ENCODE peak calls at places on chromosomes 6 and 20, in six cellular contexts. One of them, this sample, is unnamed.

GRCh38 chr6:37078814-37079213 is 73.4 kb downstream of the FGD2 start:
- DNase-seq in Right ventricle myocardium inferior: no peak
- DNase-seq in transverse colon: no peak
- DNase-seq in amniotic stem cell: no peak
- DNase-seq in Caki2: no peak
- DNase-seq in heart left ventricle: no peak
- DNase-seq in this sample: no peak

GRCh38 chr6:11323666-11324452 is 91.4 kb upstream of the NEDD9 start:
- DNase-seq in amniotic stem cell: no peak
- DNase-seq in Caki2: no peak
- DNase-seq in Right ventricle myocardium inferior: peak
- DNase-seq in transverse colon: no peak
- DNase-seq in heart left ventricle: no peak
- DNase-seq in this sample: peak

GRCh38 chr6:41132254-41132653 is 21.9 kb downstream of the TREML1 start:
- DNase-seq in transverse colon: no peak
- DNase-seq in Caki2: no peak
- DNase-seq in amniotic stem cell: no peak
- DNase-seq in Right ventricle myocardium inferior: no peak
- DNase-seq in heart left ventricle: no peak
- DNase-seq in this sample: no peak

GRCh38 chr6:22448311-22448711 is 121.1 kb upstream of the HDGFL1 start:
- DNase-seq in Caki2: peak
- DNase-seq in amniotic stem cell: peak
- DNase-seq in Right ventricle myocardium inferior: no peak
- DNase-seq in heart left ventricle: no peak
- DNase-seq in transverse colon: no peak
- DNase-seq in this sample: no peak

GRCh38 chr20:46963758-46964181 is 69.1 kb downstream of the EYA2 start:
- DNase-seq in Caki2: no peak
- DNase-seq in transverse colon: no peak
- DNase-seq in Right ventricle myocardium inferior: no peak
- DNase-seq in amniotic stem cell: no peak
- DNase-seq in heart left ventricle: no peak
- DNase-seq in this sample: no peak

GRCh38 chr6:16683524-16684194 is 77.6 kb downstream of the ATXN1 start:
- DNase-seq in Caki2: peak
- DNase-seq in heart left ventricle: no peak
- DNase-seq in Right ventricle myocardium inferior: no peak
- DNase-seq in transverse colon: peak
- DNase-seq in amniotic stem cell: peak
- DNase-seq in this sample: peak

GRCh38 chr6:157669747-157670216 is 153.3 kb upstream of the SNX9 start:
- DNase-seq in Caki2: no peak
- DNase-seq in heart left ventricle: peak
- DNase-seq in transverse colon: peak
- DNase-seq in amniotic stem cell: peak
- DNase-seq in Right ventricle myocardium inferior: peak
- DNase-seq in this sample: no peak

GRCh38 chr20:37534401-37535157 is 6.9 kb upstream of the BLCAP start:
- DNase-seq in Right ventricle myocardium inferior: no peak
- DNase-seq in transverse colon: peak
- DNase-seq in Caki2: peak
- DNase-seq in amniotic stem cell: peak
- DNase-seq in heart left ventricle: peak
- DNase-seq in this sample: no peak

GRCh38 chr6:163001341-163001740 is 273.6 kb downstream of the PACRG start:
- DNase-seq in Caki2: no peak
- DNase-seq in amniotic stem cell: no peak
- DNase-seq in heart left ventricle: no peak
- DNase-seq in Right ventricle myocardium inferior: no peak
- DNase-seq in transverse colon: no peak
- DNase-seq in this sample: no peak

GRCh38 chr6:37365791-37366190 is 12.0 kb downstream of the RNF8 start:
- DNase-seq in heart left ventricle: no peak
- DNase-seq in transverse colon: no peak
- DNase-seq in amniotic stem cell: no peak
- DNase-seq in Caki2: no peak
- DNase-seq in Right ventricle myocardium inferior: no peak
- DNase-seq in this sample: no peak

GRCh38 chr20:59207235-59207634 is 43.6 kb downstream of the ZNF831 start:
- DNase-seq in transverse colon: no peak
- DNase-seq in Caki2: no peak
- DNase-seq in Right ventricle myocardium inferior: no peak
- DNase-seq in amniotic stem cell: no peak
- DNase-seq in heart left ventricle: no peak
- DNase-seq in this sample: no peak

GRCh38 chr20:48350291-48350988 is 477.4 kb downstream of the PREX1 start:
- DNase-seq in Right ventricle myocardium inferior: no peak
- DNase-seq in transverse colon: no peak
- DNase-seq in Caki2: no peak
- DNase-seq in heart left ventricle: no peak
- DNase-seq in amniotic stem cell: no peak
- DNase-seq in this sample: peak

GRCh38 chr20:11389188-11389587 is 528.5 kb upstream of the BTBD3 start:
- DNase-seq in heart left ventricle: no peak
- DNase-seq in Caki2: no peak
- DNase-seq in transverse colon: no peak
- DNase-seq in amniotic stem cell: no peak
- DNase-seq in Right ventricle myocardium inferior: no peak
- DNase-seq in this sample: no peak

GRCh38 chr6:117615981-117616961 is 14.0 kb upstream of the GOPC start:
- DNase-seq in transverse colon: no peak
- DNase-seq in heart left ventricle: no peak
- DNase-seq in Right ventricle myocardium inferior: no peak
- DNase-seq in amniotic stem cell: no peak
- DNase-seq in Caki2: no peak
- DNase-seq in this sample: no peak

GRCh38 chr6:44670146-44670545 is 282.6 kb downstream of the CDC5L start:
- DNase-seq in heart left ventricle: no peak
- DNase-seq in amniotic stem cell: no peak
- DNase-seq in transverse colon: no peak
- DNase-seq in Caki2: no peak
- DNase-seq in Right ventricle myocardium inferior: no peak
- DNase-seq in this sample: no peak

GRCh38 chr6:149813351-149813750 is 50.8 kb downstream of the LRP11 start:
- DNase-seq in Right ventricle myocardium inferior: no peak
- DNase-seq in amniotic stem cell: no peak
- DNase-seq in transverse colon: no peak
- DNase-seq in heart left ventricle: no peak
- DNase-seq in Caki2: no peak
- DNase-seq in this sample: no peak

GRCh38 chr6:28188111-28188979 is 36.7 kb upstream of the ZSCAN9 start:
- DNase-seq in Right ventricle myocardium inferior: no peak
- DNase-seq in transverse colon: no peak
- DNase-seq in heart left ventricle: no peak
- DNase-seq in amniotic stem cell: no peak
- DNase-seq in Caki2: peak
- DNase-seq in this sample: no peak

GRCh38 chr20:40865095-40865494 is 163.5 kb upstream of the TOP1 start:
- DNase-seq in heart left ventricle: peak
- DNase-seq in transverse colon: no peak
- DNase-seq in amniotic stem cell: no peak
- DNase-seq in Right ventricle myocardium inferior: peak
- DNase-seq in Caki2: no peak
- DNase-seq in this sample: no peak

GRCh38 chr20:62246872-62247652 is 8.7 kb downstream of the OSBPL2 start:
- DNase-seq in Right ventricle myocardium inferior: peak
- DNase-seq in Caki2: no peak
- DNase-seq in transverse colon: no peak
- DNase-seq in heart left ventricle: no peak
- DNase-seq in amniotic stem cell: no peak
- DNase-seq in this sample: no peak

GRCh38 chr6:34301408-34301807 is 52.6 kb upstream of the SMIM29 start:
- DNase-seq in transverse colon: no peak
- DNase-seq in Right ventricle myocardium inferior: peak
- DNase-seq in Caki2: no peak
- DNase-seq in amniotic stem cell: no peak
- DNase-seq in heart left ventricle: peak
- DNase-seq in this sample: no peak

GRCh38 chr6:56450882-56451739 is 191.6 kb downstream of the DST start:
- DNase-seq in Right ventricle myocardium inferior: peak
- DNase-seq in amniotic stem cell: no peak
- DNase-seq in heart left ventricle: peak
- DNase-seq in transverse colon: peak
- DNase-seq in Caki2: no peak
- DNase-seq in this sample: no peak

GRCh38 chr6:3046295-3046694 is 22.0 kb upstream of the RIPK1 start:
- DNase-seq in heart left ventricle: no peak
- DNase-seq in amniotic stem cell: no peak
- DNase-seq in Caki2: no peak
- DNase-seq in Right ventricle myocardium inferior: no peak
- DNase-seq in transverse colon: no peak
- DNase-seq in this sample: no peak

GRCh38 chr20:62977613-62978558 is 25.4 kb downstream of the SLC17A9 start:
- DNase-seq in Caki2: peak
- DNase-seq in amniotic stem cell: no peak
- DNase-seq in heart left ventricle: no peak
- DNase-seq in Right ventricle myocardium inferior: no peak
- DNase-seq in transverse colon: peak
- DNase-seq in this sample: no peak

GRCh38 chr20:34525342-34525708 is 9.1 kb downstream of the DYNLRB1 start:
- DNase-seq in Right ventricle myocardium inferior: no peak
- DNase-seq in transverse colon: no peak
- DNase-seq in Caki2: no peak
- DNase-seq in heart left ventricle: no peak
- DNase-seq in amniotic stem cell: no peak
- DNase-seq in this sample: no peak

GRCh38 chr20:35601021-35601973 is 14.3 kb upstream of the SPAG4 start:
- DNase-seq in Caki2: no peak
- DNase-seq in amniotic stem cell: no peak
- DNase-seq in heart left ventricle: peak
- DNase-seq in Right ventricle myocardium inferior: peak
- DNase-seq in transverse colon: peak
- DNase-seq in this sample: peak

GRCh38 chr6:41488064-41488391 is 58.2 kb upstream of the FOXP4 start:
- DNase-seq in heart left ventricle: no peak
- DNase-seq in transverse colon: no peak
- DNase-seq in amniotic stem cell: no peak
- DNase-seq in Right ventricle myocardium inferior: no peak
- DNase-seq in Caki2: no peak
- DNase-seq in this sample: no peak

GRCh38 chr6:143675946-143676345 is 1.8 kb upstream of the PHACTR2 start:
- DNase-seq in amniotic stem cell: peak
- DNase-seq in Right ventricle myocardium inferior: no peak
- DNase-seq in transverse colon: no peak
- DNase-seq in Caki2: no peak
- DNase-seq in heart left ventricle: no peak
- DNase-seq in this sample: no peak

GRCh38 chr20:64216036-64216435 is 39.5 kb upstream of the PCMTD2 start:
- DNase-seq in Right ventricle myocardium inferior: no peak
- DNase-seq in Caki2: no peak
- DNase-seq in amniotic stem cell: no peak
- DNase-seq in heart left ventricle: peak
- DNase-seq in transverse colon: no peak
- DNase-seq in this sample: no peak

GRCh38 chr20:9978395-9979004 is 56.3 kb upstream of the ANKEF1 start:
- DNase-seq in Caki2: peak
- DNase-seq in transverse colon: peak
- DNase-seq in heart left ventricle: peak
- DNase-seq in amniotic stem cell: peak
- DNase-seq in Right ventricle myocardium inferior: no peak
- DNase-seq in this sample: peak

This sample was measured in HL-60.